ENCODE peak calls at places on chromosome 20, in seven cellular contexts. Q is fibroblast of lung, H is OCI-LY7, V is keratinocyte, O is mammary epithelial cell, E is GM23248, Y is GM23338. Z is an unnamed sample. For H3K79me2, the result is how much of the 10 kb centered on the place peaks cover.

GRCh38 chr20:44125332-44126127 is 61.5 kb downstream of the JPH2 start:
- DNase-seq in Q (no peak), H (no peak), V (no peak), O (no peak), E (no peak), Y (no peak), Z (no peak)

GRCh38 chr20:43040427-43040826 is 149.3 kb downstream of the PTPRT start:
- DNase-seq in Q (no peak), H (peak), V (no peak), O (no peak), E (peak), Y (peak), Z (peak)

GRCh38 chr20:57856658-57857057 is 146.8 kb upstream of the PMEPA1 start:
- DNase-seq in Q (no peak), H (no peak), V (no peak), O (peak), E (no peak), Y (no peak), Z (no peak)

GRCh38 chr20:54043044-54043967 is 27.1 kb downstream of the BCAS1 start:
- DNase-seq in Q (no peak), H (no peak), V (no peak), O (peak), E (peak), Y (no peak), Z (no peak)

GRCh38 chr20:58515240-58516212 is at the start of gene APCDD1L:
- DNase-seq in Q (peak), H (no peak), V (no peak), O (peak), E (peak), Y (peak), Z (peak)

GRCh38 chr20:6044102-6044501 is 9.8 kb downstream of the LRRN4 start:
- DNase-seq in Q (no peak), H (no peak), V (no peak), O (no peak), E (no peak), Y (peak), Z (no peak)

GRCh38 chr20:64143018-64143801 is 21.0 kb upstream of the MYT1 start:
- DNase-seq in Q (no peak), H (no peak), V (no peak), O (no peak), E (no peak), Y (no peak), Z (peak)

GRCh38 chr20:58340853-58341252 is 31.3 kb downstream of the RAB22A start:
- DNase-seq in Q (no peak), H (no peak), V (no peak), O (no peak), E (no peak), Y (no peak), Z (no peak)

GRCh38 chr20:1894951-1895673 is at the start of gene SIRPA:
- DNase-seq in Q (peak), H (no peak), V (no peak), O (peak), E (peak), Y (peak), Z (peak)

DNA sequence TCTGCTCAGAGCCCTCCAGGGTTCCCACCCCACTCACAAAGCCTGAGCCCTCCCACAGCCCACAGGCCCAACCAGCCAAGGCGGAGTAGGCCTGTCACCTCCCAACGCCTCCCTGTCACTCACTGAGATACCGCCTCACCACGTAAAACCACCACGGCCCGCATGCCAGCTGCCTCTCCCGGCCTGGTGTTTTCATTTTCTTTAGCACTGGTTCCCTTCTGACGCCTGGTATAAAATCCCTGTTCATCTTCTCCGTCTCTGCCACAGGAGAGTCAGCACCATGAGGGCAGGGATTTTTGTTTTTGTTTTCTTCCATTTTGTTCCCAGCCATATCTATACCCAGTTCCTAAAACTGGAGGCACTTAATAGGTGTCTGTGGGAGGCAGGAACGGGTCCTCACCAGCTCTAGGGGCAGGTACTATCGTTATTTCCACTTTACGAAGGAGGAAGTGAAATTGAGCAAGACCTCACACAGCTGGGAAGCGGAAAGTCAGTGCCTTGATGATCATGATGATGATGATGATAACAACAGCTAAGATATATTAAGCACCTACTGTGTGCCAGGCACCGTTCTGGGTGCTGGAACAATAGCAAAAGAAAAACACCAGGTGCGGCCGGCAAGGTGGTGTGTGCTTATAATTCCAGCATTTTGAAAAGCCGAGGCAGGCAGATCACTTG is 58.6 kb downstream of the SNAI1 start:
- DNase-seq in Q (no peak), H (peak), V (no peak), O (no peak), E (no peak), Y (no peak), Z (no peak)
- H3K4me2 ChIP-seq in Q (no peak), H (peak), V (no peak), O (no peak), E (no peak), Y (no peak), Z (no peak)

DNA sequence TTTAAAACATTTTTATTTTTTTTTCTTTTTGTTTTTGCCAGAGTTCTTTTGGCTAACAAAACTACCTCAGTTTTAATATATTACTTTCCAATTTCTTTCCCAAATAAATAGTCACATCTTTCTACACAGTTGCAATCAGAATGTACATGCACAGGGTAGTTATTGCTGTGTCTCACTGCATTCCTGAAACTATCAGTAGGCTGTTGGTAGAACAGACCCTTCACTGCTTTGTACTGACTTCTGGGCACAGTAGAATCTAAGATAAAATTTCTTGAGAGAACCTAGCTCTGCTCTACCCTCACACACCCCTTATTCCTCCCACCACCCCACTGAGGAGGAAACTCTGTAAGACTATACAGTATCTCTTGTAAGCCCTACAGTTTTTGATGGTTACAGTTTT is 19.9 kb downstream of the TPX2 start:
- DNase-seq in Q (no peak), H (no peak), V (no peak), O (no peak), E (no peak), Y (no peak), Z (no peak)
- H3K79me2 ChIP-seq in Q (half or more), H (half or more), V (under half), O (half or more), E (half or more), Y (half or more), Z (half or more)

GRCh38 chr20:4026093-4026601 is 10.8 kb upstream of the RNF24 start:
- DNase-seq in Q (peak), H (no peak), V (no peak), O (peak), E (peak), Y (peak), Z (peak)
- H3K4me2 ChIP-seq in Q (no peak), H (no peak), V (peak), O (no peak), E (peak), Y (no peak), Z (no peak)

DNA sequence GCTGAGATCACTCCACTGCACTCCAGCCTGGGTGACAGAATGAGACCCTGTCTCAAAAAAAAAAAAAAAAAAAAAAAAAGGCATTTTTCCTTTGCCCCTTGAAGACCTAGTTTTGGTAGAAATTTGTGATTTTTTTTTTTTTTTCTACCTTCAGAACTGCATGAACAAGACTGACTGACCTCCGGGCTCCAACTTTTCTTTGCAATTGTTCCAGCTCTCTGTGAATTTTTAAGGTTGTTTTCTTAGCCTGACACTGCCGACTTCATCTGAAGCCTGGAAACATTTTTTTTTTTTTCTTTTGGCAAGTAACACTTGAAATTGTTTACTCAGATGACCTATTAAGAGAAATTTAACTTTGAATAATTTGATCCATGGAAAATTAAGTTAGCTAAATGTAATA is 73.0 kb downstream of the SLC24A3 start:
- DNase-seq in Q (no peak), H (no peak), V (no peak), O (no peak), E (no peak), Y (no peak), Z (no peak)
- H3K79me2 ChIP-seq in Q (under half), H (under half), V (under half), O (under half), E (under half), Y (under half), Z (under half)

DNA sequence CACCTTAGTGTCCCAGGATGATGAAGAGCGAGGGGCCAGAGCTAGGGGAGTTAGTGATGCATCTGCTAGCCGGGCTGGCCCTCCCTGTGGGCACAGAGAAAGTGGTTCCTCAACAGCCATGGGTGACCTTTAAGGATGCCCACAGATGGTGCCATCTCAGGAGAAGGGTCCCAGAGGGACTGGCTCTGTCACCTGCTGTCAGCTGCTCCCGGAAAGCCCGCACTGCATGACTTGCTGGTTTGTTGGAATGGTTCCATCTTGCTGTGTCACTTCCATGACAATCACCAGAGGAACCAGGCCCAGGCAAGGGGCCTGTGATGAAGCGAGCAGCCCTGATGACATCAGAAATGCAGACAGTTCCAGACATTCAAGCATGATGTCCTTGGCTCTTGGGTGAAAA is 125.1 kb downstream of the PHACTR3 start:
- DNase-seq in Q (no peak), H (no peak), V (no peak), O (no peak), E (no peak), Y (no peak), Z (no peak)
- H3K4me2 ChIP-seq in Q (no peak), H (no peak), V (no peak), O (no peak), E (no peak), Y (no peak), Z (no peak)

GRCh38 chr20:51489611-51490010 is 52.9 kb downstream of the NFATC2 start:
- DNase-seq in Q (no peak), H (no peak), V (no peak), O (no peak), E (peak), Y (no peak), Z (no peak)

GRCh38 chr20:51486197-51487005 is 56.1 kb downstream of the NFATC2 start:
- DNase-seq in Q (no peak), H (no peak), V (no peak), O (no peak), E (peak), Y (no peak), Z (no peak)

GRCh38 chr20:51487076-51487475 is 55.4 kb downstream of the NFATC2 start:
- DNase-seq in Q (no peak), H (no peak), V (no peak), O (no peak), E (no peak), Y (no peak), Z (peak)

GRCh38 chr20:51488331-51488730 is 54.2 kb downstream of the NFATC2 start:
- DNase-seq in Q (peak), H (no peak), V (no peak), O (no peak), E (peak), Y (no peak), Z (no peak)

GRCh38 chr20:51487525-51488279 is 54.8 kb downstream of the NFATC2 start:
- DNase-seq in Q (peak), H (no peak), V (peak), O (peak), E (peak), Y (no peak), Z (no peak)
- H3K79me2 ChIP-seq in Q (under half), H (under half), V (under half), O (under half), E (under half), Y (under half), Z (under half)

DNA sequence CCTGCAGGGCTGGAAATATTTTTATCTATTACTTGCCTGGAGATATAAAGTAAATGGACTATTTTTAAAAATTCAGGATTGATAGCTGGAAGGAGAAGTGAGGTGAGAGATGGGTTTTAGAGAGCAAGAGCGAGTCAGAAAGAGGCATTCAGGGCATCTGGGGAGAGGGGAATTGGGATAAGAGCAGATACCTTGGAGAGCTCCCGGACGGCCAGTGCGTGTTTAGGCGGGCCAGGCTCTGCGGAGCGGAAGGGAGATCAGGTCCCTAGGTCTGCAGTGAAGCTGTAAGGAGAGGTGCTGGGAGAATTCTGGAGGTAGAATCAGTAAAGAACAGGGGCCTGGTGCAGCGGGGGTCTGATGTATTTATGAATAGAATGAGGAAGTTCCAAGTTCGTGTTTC is 47.4 kb upstream of the FAM83D start:
- DNase-seq in Q (peak), H (peak), V (no peak), O (no peak), E (peak), Y (peak), Z (peak)
- H3K4me2 ChIP-seq in Q (no peak), H (peak), V (no peak), O (no peak), E (no peak), Y (no peak), Z (no peak)

GRCh38 chr20:36736451-36737182 is 9.3 kb downstream of the NDRG3 start:
- DNase-seq in Q (no peak), H (no peak), V (no peak), O (no peak), E (no peak), Y (no peak), Z (no peak)
- H3K79me2 ChIP-seq in Q (under half), H (under half), V (under half), O (under half), E (under half), Y (under half), Z (under half)

GRCh38 chr20:35263609-35264223 is 14.2 kb downstream of the MMP24OS start:
- DNase-seq in Q (no peak), H (no peak), V (no peak), O (no peak), E (no peak), Y (no peak), Z (no peak)

GRCh38 chr20:35260426-35260825 is 17.5 kb downstream of the MMP24OS start:
- DNase-seq in Q (no peak), H (no peak), V (no peak), O (no peak), E (no peak), Y (no peak), Z (no peak)

GRCh38 chr20:35269055-35269781 is 8.7 kb downstream of the MMP24OS start:
- DNase-seq in Q (peak), H (peak), V (no peak), O (peak), E (peak), Y (peak), Z (peak)

GRCh38 chr20:35267092-35267491 is 10.8 kb downstream of the MMP24OS start:
- DNase-seq in Q (no peak), H (no peak), V (no peak), O (no peak), E (no peak), Y (no peak), Z (no peak)

DNA sequence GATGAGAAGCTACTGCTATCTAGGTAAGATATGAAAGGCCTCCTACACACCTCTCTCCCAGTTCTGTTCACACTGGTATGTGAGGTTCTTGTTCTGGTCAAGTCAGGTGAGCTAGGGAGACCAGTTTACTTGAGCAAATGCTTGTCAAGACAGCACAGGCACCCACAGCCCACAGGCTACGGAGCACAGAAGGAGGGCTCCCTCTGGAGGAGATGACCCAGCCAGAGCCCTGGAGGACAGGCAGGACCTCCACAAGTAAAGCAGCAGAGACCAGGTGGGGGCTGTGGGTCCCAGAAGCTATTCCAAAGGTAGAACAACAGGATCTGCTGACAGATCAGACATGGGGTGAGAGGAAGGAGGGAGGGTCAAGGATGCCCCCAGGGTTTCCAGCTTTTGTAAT is 13.2 kb downstream of the MMP24OS start:
- DNase-seq in Q (no peak), H (no peak), V (no peak), O (peak), E (peak), Y (peak), Z (no peak)
- H3K4me2 ChIP-seq in Q (no peak), H (no peak), V (no peak), O (no peak), E (no peak), Y (peak), Z (no peak)

GRCh38 chr20:47607208-47607613 is 105.5 kb downstream of the NCOA3 start:
- DNase-seq in Q (peak), H (no peak), V (no peak), O (peak), E (peak), Y (no peak), Z (no peak)
- H3K79me2 ChIP-seq in Q (under half), H (half or more), V (under half), O (half or more), E (half or more), Y (half or more), Z (half or more)